ENCODE peak calls at places on chromosomes 13 and 19, in seven cellular contexts. I is K562, E is SK-N-SH, W is HCT116, Y is H1, M is GM12878, T is HepG2. J is an unnamed sample.

GRCh38 chr13:84574851-84575250 is 692.6 kb upstream of the SLITRK1 start:
- DNase-seq in M (no peak), T (no peak), E (peak; percentile 2), I (no peak), Y (no peak), W (no peak), J (no peak)

GRCh38 chr19:32200312-32201038 is 144.9 kb upstream of the ZNF507 start:
- DNase-seq in I (no peak), W (no peak), E (no peak), T (no peak), M (no peak), Y (peak; percentile 22), J (no peak)

GRCh38 chr19:1076046-1076386 is 9.0 kb downstream of the ARHGAP45 start:
- DNase-seq in E (no peak), W (no peak), M (no peak), Y (no peak), I (no peak), T (no peak), J (no peak)

GRCh38 chr19:7294571-7295212 is 478 bp upstream of the INSR start:
- DNase-seq in I (peak; percentile 30), W (peak; percentile 75), Y (peak; percentile 66), T (peak; percentile 65), E (peak; percentile 86), M (no peak), J (no peak)

GRCh38 chr13:20441879-20442278 is 83.8 kb downstream of the CRYL1 start:
- DNase-seq in T (no peak), I (no peak), E (no peak), Y (no peak), W (peak; percentile 62), M (no peak), J (no peak)

GRCh38 chr13:102328909-102329308 is 72.9 kb downstream of the FGF14 start:
- DNase-seq in W (no peak), E (no peak), M (no peak), I (no peak), T (no peak), Y (no peak), J (no peak)

GRCh38 chr13:33366469-33367062 is 81.0 kb upstream of the STARD13 start:
- DNase-seq in W (no peak), M (no peak), Y (no peak), I (no peak), E (no peak), T (peak; percentile 66), J (no peak)

GRCh38 chr13:24891476-24892108 is 127.6 kb downstream of the RNF17 start:
- DNase-seq in T (no peak), M (no peak), I (no peak), Y (no peak), W (no peak), E (no peak), J (no peak)

GRCh38 chr19:1942078-1942933 is 1.3 kb downstream of the CSNK1G2 start:
- DNase-seq in M (peak; percentile 42), W (no peak), T (peak; percentile 73), E (peak; percentile 89), Y (peak; percentile 85), I (peak; percentile 86), J (no peak)

GRCh38 chr13:75675421-75675820 is 39.3 kb downstream of the LMO7 start:
- DNase-seq in E (no peak), T (no peak), M (no peak), W (no peak), Y (no peak), I (no peak), J (no peak)

GRCh38 chr19:28737021-28737525 is 475.9 kb downstream of the UQCRFS1 start:
- DNase-seq in E (no peak), I (peak; percentile 28), Y (no peak), M (peak; percentile 3), W (no peak), T (peak; percentile 15), J (no peak)

GRCh38 chr13:30143671-30144400 is 163.5 kb downstream of the KATNAL1 start:
- DNase-seq in T (no peak), I (no peak), W (no peak), M (no peak), E (no peak), Y (no peak), J (no peak)

GRCh38 chr19:38655148-38655824 is 7.8 kb downstream of the ACTN4 start:
- DNase-seq in M (no peak), W (no peak), T (no peak), Y (no peak), E (no peak), I (no peak), J (no peak)

DNA sequence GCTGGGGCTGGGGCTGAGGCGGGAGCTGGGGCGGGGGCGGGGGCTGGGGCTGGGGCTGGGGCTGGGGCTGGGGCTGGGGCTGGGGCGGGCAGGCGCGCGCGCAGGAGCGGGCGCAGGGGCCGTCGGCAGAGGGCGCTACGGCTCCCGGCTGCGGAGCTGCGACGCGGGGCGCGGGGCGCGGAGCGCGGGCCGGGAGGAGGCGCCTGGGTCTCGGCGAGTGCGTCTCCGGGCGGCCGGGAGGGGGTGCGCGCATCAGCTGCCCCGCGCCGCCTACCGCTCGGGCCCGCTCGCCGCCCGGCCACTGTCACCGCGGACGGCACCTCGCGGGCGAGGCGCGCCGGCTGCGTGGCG is 416 bp upstream of the MTUS2 start:
- DNase-seq in Y (peak; percentile 92), M (no peak), W (no peak), I (peak; percentile 61), T (peak; percentile 9), E (peak; percentile 85), J (no peak)
- TF ChIP-seq SIN3A in Y (no peak), M (no peak), W (no peak), I (no peak), T (no peak), E (no peak), J (no peak)

GRCh38 chr13:48962281-48962680 is 13.4 kb upstream of the FNDC3A start:
- DNase-seq in Y (no peak), T (no peak), M (no peak), I (no peak), W (no peak), E (no peak), J (no peak)
- TF ChIP-seq CTCF in Y (no peak), T (no peak), M (no peak), I (no peak), W (no peak), E (no peak), J (no peak)

GRCh38 chr19:41356984-41357739 is 3.4 kb upstream of the TGFB1 start:
- DNase-seq in T (no peak), Y (no peak), M (no peak), W (no peak), I (no peak), E (peak; percentile 3), J (no peak)
- H3K4me3 ChIP-seq in T (no peak overlapping the region), Y (no peak overlapping the region), M (no peak overlapping the region), W (no peak overlapping the region), I (no peak overlapping the region), E (no peak overlapping the region), J (no peak overlapping the region)

GRCh38 chr19:44551850-44552249 is 22.4 kb upstream of the CEACAM20 start:
- DNase-seq in I (no peak), E (no peak), Y (no peak), M (no peak), W (no peak), T (no peak), J (no peak)

GRCh38 chr19:44553478-44554171 is 24.1 kb upstream of the CEACAM20 start:
- DNase-seq in T (no peak), I (peak; percentile 83), E (no peak), Y (no peak), M (no peak), W (no peak), J (no peak)

GRCh38 chr19:44554641-44555246 is 25.3 kb upstream of the CEACAM20 start:
- DNase-seq in M (no peak), I (no peak), Y (no peak), T (no peak), E (no peak), W (no peak), J (no peak)

GRCh38 chr19:44549507-44549906 is 20.0 kb upstream of the CEACAM20 start:
- DNase-seq in Y (no peak), I (no peak), T (no peak), M (no peak), W (no peak), E (no peak), J (no peak)

DNA sequence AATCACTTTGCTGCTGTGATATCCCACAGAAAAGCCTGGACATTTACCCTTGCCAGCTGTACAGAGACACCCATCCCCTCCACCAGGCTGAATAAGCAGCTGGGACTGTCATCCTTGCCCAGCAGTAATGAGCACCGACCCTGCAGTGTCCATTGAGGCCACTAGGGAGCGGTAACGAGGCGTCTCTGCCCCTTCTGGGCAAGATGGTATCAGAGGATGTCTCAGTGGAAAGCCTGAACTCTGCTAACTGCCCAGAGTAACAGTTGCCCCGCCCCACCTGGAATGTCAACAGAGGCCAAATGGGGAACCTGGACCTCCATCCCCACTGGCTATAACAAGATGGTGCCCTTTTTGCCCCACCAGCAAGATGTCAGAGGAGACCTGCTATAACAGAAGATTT is 22.8 kb upstream of the CEACAM20 start:
- DNase-seq in E (peak; percentile 40), W (peak; percentile 63), M (no peak), I (peak; percentile 78), Y (peak; percentile 95), T (peak; percentile 47), J (no peak)
- TF ChIP-seq SIN3A in E (no peak), W (no peak), M (no peak), I (no peak), Y (no peak), T (no peak), J (no peak)